ENCODE peak calls at places on chromosome 1, in nine cellular contexts. Z, L, Q, U, D, I, E, B and T are unnamed samples.

GRCh38 chr1:169546087-169546995 is 39.9 kb downstream of the F5 start:
- DNase-seq in Z (peak; percentile 73), L (peak; percentile 11), Q (peak; percentile 49), U (peak; percentile 77), D (peak; percentile 9), I (peak; percentile 84), E (peak; percentile 82), B (peak; percentile 25), T (peak; percentile 63)

GRCh38 chr1:112997781-112998180 is 41.8 kb upstream of the SLC16A1 start:
- DNase-seq in Z (no peak), L (no peak), Q (no peak), U (peak; percentile 20), D (no peak), I (no peak), E (no peak), B (no peak), T (no peak)

GRCh38 chr1:151822404-151822803 is 9.2 kb downstream of the RORC start:
- DNase-seq in Z (no peak), L (no peak), Q (no peak), U (no peak), D (no peak), I (no peak), E (no peak), B (no peak), T (no peak)

GRCh38 chr1:194693244-194693643 is 1506.8 kb upstream of the B3GALT2 start:
- DNase-seq in Z (no peak), L (no peak), Q (no peak), U (no peak), D (no peak), I (no peak), E (no peak), B (no peak), T (no peak)

GRCh38 chr1:178192686-178193085 is 98.8 kb downstream of the RASAL2 start:
- DNase-seq in Z (peak; percentile 89), L (peak; percentile 51), Q (no peak), U (peak; percentile 87), D (no peak), I (no peak), E (peak; percentile 34), B (peak; percentile 43), T (no peak)

GRCh38 chr1:237041461-237041794 is 556 bp upstream of the RYR2 start:
- DNase-seq in Z (no peak), L (no peak), Q (no peak), U (no peak), D (no peak), I (no peak), E (no peak), B (no peak), T (no peak)

GRCh38 chr1:81232505-81232904 is 568.2 kb upstream of the ADGRL2 start:
- DNase-seq in Z (no peak), L (no peak), Q (no peak), U (peak; percentile 1), D (no peak), I (no peak), E (no peak), B (no peak), T (no peak)

GRCh38 chr1:173903827-173904226 is 13.3 kb downstream of the SERPINC1 start:
- DNase-seq in Z (no peak), L (no peak), Q (no peak), U (no peak), D (no peak), I (no peak), E (peak; percentile 72), B (no peak), T (no peak)

GRCh38 chr1:57163789-57164188 is 198.0 kb upstream of the C8B start:
- DNase-seq in Z (no peak), L (no peak), Q (no peak), U (no peak), D (no peak), I (no peak), E (no peak), B (no peak), T (no peak)

GRCh38 chr1:205444931-205445652 is 10.8 kb downstream of the BLACAT1 start:
- DNase-seq in Z (no peak), L (no peak), Q (peak; percentile 95), U (no peak), D (peak; percentile 46), I (no peak), E (peak; percentile 74), B (no peak), T (no peak)

GRCh38 chr1:76620371-76620770 is 246.9 kb upstream of the ST6GALNAC5 start:
- DNase-seq in Z (no peak), L (no peak), Q (no peak), U (no peak), D (no peak), I (no peak), E (no peak), B (no peak), T (no peak)

GRCh38 chr1:16617101-16617727 is 3.9 kb upstream of the NBPF1 start:
- DNase-seq in Z (no peak), L (no peak), Q (peak; percentile 48), U (no peak), D (no peak), I (no peak), E (no peak), B (no peak), T (peak; percentile 57)

GRCh38 chr1:106680922-106681321 is 375.6 kb upstream of the PRMT6 start:
- DNase-seq in Z (no peak), L (no peak), Q (no peak), U (no peak), D (no peak), I (peak; percentile 20), E (no peak), B (no peak), T (no peak)

GRCh38 chr1:223137402-223138100 is 5.5 kb downstream of the TLR5 start:
- DNase-seq in Z (peak; percentile 67), L (no peak), Q (no peak), U (peak; percentile 71), D (no peak), I (no peak), E (no peak), B (peak; percentile 63), T (no peak)

GRCh38 chr1:64112281-64112680 is 91.1 kb upstream of the UBE2U start:
- DNase-seq in Z (no peak), L (no peak), Q (no peak), U (peak; percentile 60), D (no peak), I (no peak), E (no peak), B (peak; percentile 30), T (no peak)

GRCh38 chr1:209652873-209653401 is 712 bp upstream of the LAMB3 start:
- DNase-seq in Z (no peak), L (peak; percentile 15), Q (peak; percentile 92), U (peak; percentile 73), D (no peak), I (peak; percentile 54), E (peak; percentile 62), B (peak; percentile 26), T (peak; percentile 14)